ENCODE peak calls at places on chromosomes 4 and X, in nine cellular contexts. G is NCI-H1092; V is AG10803; U is fibroblast of villous mesenchyme; S is COR-L47; B is CD14-positive monocyte; H is CD4-positive, alpha-beta memory T cell; P is MCF 10A; K is aorta. A is an unnamed sample.
A peak's percentile ranks its signal among the peaks of the same experiment; 100 is the strongest.

GRCh38 chrX:2500681-2501151 is at the start of the genes DHRSX and ZBED1:
- DNase-seq in G (no peak), V (peak; percentile 25), U (peak; percentile 8), S (no peak), B (no peak), H (peak; percentile 28), P (peak; percentile 20), K (peak; percentile 85), A (no peak)

GRCh38 chr4:72471816-72472215 is 97.2 kb downstream of the ADAMTS3 start:
- DNase-seq in G (no peak), V (no peak), U (no peak), S (no peak), B (no peak), H (no peak), P (no peak), K (no peak), A (no peak)

GRCh38 chr4:107658400-107659326 is 61.4 kb downstream of the PAPSS1 start:
- DNase-seq in G (no peak), V (peak; percentile 17), U (no peak), S (no peak), B (no peak), H (no peak), P (no peak), K (no peak), A (no peak)

GRCh38 chr4:94390804-94391410 is 48.3 kb upstream of the HPGDS start:
- DNase-seq in G (no peak), V (no peak), U (peak; percentile 15), S (peak; percentile 21), B (no peak), H (no peak), P (peak; percentile 41), K (no peak), A (no peak)

GRCh38 chr4:149999485-150000074 is 78.7 kb upstream of the DCLK2 start:
- DNase-seq in G (peak; percentile 15), V (peak; percentile 85), U (peak; percentile 73), S (peak; percentile 67), B (no peak), H (no peak), P (peak; percentile 69), K (no peak), A (no peak)

GRCh38 chrX:73944582-73944947 is 359.4 kb upstream of the ZCCHC13 start:
- DNase-seq in G (no peak), V (no peak), U (no peak), S (no peak), B (no peak), H (no peak), P (no peak), K (no peak), A (no peak)

GRCh38 chr4:8910100-8910821 is 38.6 kb upstream of the HMX1 start:
- DNase-seq in G (no peak), V (no peak), U (no peak), S (no peak), B (no peak), H (no peak), P (no peak), K (peak; percentile 37), A (no peak)

GRCh38 chr4:54784188-54784671 is 126.5 kb downstream of the KIT start:
- DNase-seq in G (no peak), V (peak; percentile 100), U (peak; percentile 88), S (no peak), B (no peak), H (no peak), P (no peak), K (peak; percentile 91), A (no peak)

GRCh38 chr4:633406-633805 is 8.0 kb downstream of the PDE6B start:
- DNase-seq in G (no peak), V (no peak), U (no peak), S (no peak), B (peak; percentile 27), H (no peak), P (no peak), K (peak; percentile 45), A (no peak)

GRCh38 chr4:48901196-48901595 is 5.4 kb downstream of the OCIAD2 start:
- DNase-seq in G (no peak), V (no peak), U (no peak), S (no peak), B (no peak), H (no peak), P (no peak), K (no peak), A (no peak)

GRCh38 chr4:26724522-26724921 is 136.1 kb upstream of the STIM2 start:
- DNase-seq in G (no peak), V (no peak), U (no peak), S (no peak), B (no peak), H (no peak), P (no peak), K (no peak), A (no peak)

GRCh38 chr4:65798498-65799127 is 128.3 kb upstream of the EPHA5 start:
- DNase-seq in G (no peak), V (no peak), U (no peak), S (no peak), B (no peak), H (no peak), P (peak; percentile 61), K (no peak), A (no peak)

GRCh38 chr4:167868163-167868562 is 224.2 kb upstream of the ANXA10 start:
- DNase-seq in G (no peak), V (no peak), U (no peak), S (no peak), B (no peak), H (no peak), P (no peak), K (no peak), A (no peak)

GRCh38 chr4:124321370-124321769 is 391.2 kb downstream of the ANKRD50 start:
- DNase-seq in G (no peak), V (no peak), U (peak; percentile 9), S (peak; percentile 6), B (no peak), H (no peak), P (no peak), K (no peak), A (no peak)

GRCh38 chr4:41281038-41281634 is 24.4 kb downstream of the UCHL1 start:
- DNase-seq in G (peak; percentile 80), V (peak; percentile 72), U (peak; percentile 81), S (peak; percentile 81), B (no peak), H (peak; percentile 32), P (peak; percentile 91), K (no peak), A (no peak)

GRCh38 chrX:10341309-10341708 is 184.5 kb downstream of the CLCN4 start:
- DNase-seq in G (no peak), V (no peak), U (no peak), S (no peak), B (no peak), H (no peak), P (peak; percentile 18), K (no peak), A (no peak)

GRCh38 chr4:80035336-80035735 is 37.7 kb downstream of the ANTXR2 start:
- DNase-seq in G (no peak), V (no peak), U (no peak), S (no peak), B (no peak), H (no peak), P (no peak), K (no peak), A (no peak)

GRCh38 chr4:141614878-141615586 is 21.4 kb upstream of the IL15 start:
- DNase-seq in G (no peak), V (no peak), U (no peak), S (no peak), B (no peak), H (no peak), P (no peak), K (no peak), A (no peak)

GRCh38 chrX:37888010-37888409 is 40.6 kb upstream of the DYNLT3 start:
- DNase-seq in G (no peak), V (no peak), U (no peak), S (no peak), B (no peak), H (no peak), P (no peak), K (no peak), A (no peak)

GRCh38 chr4:114900934-114901333 is 212.5 kb downstream of the NDST4 start:
- DNase-seq in G (no peak), V (no peak), U (no peak), S (no peak), B (no peak), H (no peak), P (no peak), K (no peak), A (no peak)

GRCh38 chrX:7159132-7159861 is 11.3 kb upstream of the PUDP start:
- DNase-seq in G (no peak), V (peak; percentile 64), U (no peak), S (no peak), B (no peak), H (no peak), P (peak; percentile 97), K (no peak), A (no peak)

GRCh38 chr4:6230502-6230785 is 30.1 kb upstream of the JAKMIP1 start:
- DNase-seq in G (no peak), V (no peak), U (no peak), S (no peak), B (no peak), H (no peak), P (no peak), K (no peak), A (no peak)

GRCh38 chr4:52126946-52127345 is 75.8 kb downstream of the SPATA18 start:
- DNase-seq in G (no peak), V (peak; percentile 23), U (no peak), S (no peak), B (no peak), H (no peak), P (peak; percentile 59), K (no peak), A (no peak)

GRCh38 chr4:109977854-109978501 is 65.3 kb downstream of the EGF start:
- DNase-seq in G (no peak), V (peak; percentile 58), U (peak; percentile 50), S (peak; percentile 39), B (no peak), H (peak; percentile 18), P (peak; percentile 47), K (no peak), A (no peak)

GRCh38 chrX:153662266-153662665 is 11.3 kb downstream of the PNCK start:
- DNase-seq in G (no peak), V (no peak), U (peak; percentile 40), S (no peak), B (no peak), H (peak; percentile 56), P (peak; percentile 38), K (peak; percentile 82), A (no peak)

A was measured in GOT3.